ENCODE peak calls at places on chromosomes 13 and 19, in eight cellular contexts. Z, Y, B, O, V, J, K and H are unnamed samples.

GRCh38 chr13:47459512-47459911 is 541.6 kb downstream of the SUCLA2 start:
- DNase-seq in O (peak; percentile 17), B (no peak), Y (peak; percentile 43), K (no peak), J (no peak), Z (no peak), V (no peak), H (no peak)

GRCh38 chr19:3536429-3537100 is 2.4 kb upstream of the TEKTIP1 start:
- DNase-seq in Y (no peak), Z (no peak), J (peak; percentile 89), V (peak; percentile 78), K (no peak), B (no peak), O (no peak), H (no peak)

GRCh38 chr13:114032121-114032799 is 58.4 kb upstream of the C13orf46 start:
- DNase-seq in J (no peak), Y (peak; percentile 75), Z (no peak), K (no peak), O (peak; percentile 78), B (no peak), V (no peak), H (no peak)

GRCh38 chr19:41876847-41877489 is at the start of gene CD79A:
- DNase-seq in Y (no peak), J (no peak), Z (no peak), O (no peak), K (no peak), B (no peak), V (peak; percentile 23), H (no peak)

GRCh38 chr13:113547248-113547971 is 37.1 kb upstream of the TFDP1 start:
- DNase-seq in B (peak; percentile 20), Y (peak; percentile 39), V (no peak), Z (peak; percentile 35), O (peak; percentile 84), J (peak; percentile 17), K (no peak), H (peak; percentile 28)

GRCh38 chr19:18736415-18737336 is 53.2 kb downstream of the CRTC1 start:
- DNase-seq in B (peak; percentile 70), O (no peak), Y (no peak), Z (no peak), V (peak; percentile 56), J (peak; percentile 54), K (no peak), H (no peak)

GRCh38 chr19:16457195-16457953 is 14.4 kb downstream of the EPS15L1 start:
- DNase-seq in V (peak; percentile 76), Y (peak; percentile 26), B (no peak), K (no peak), Z (peak; percentile 45), J (peak; percentile 50), O (peak; percentile 61), H (no peak)

GRCh38 chr13:89846890-89847585 is 1500.4 kb upstream of the MIR17HG start:
- DNase-seq in Z (no peak), J (no peak), B (no peak), Y (peak; percentile 3), K (no peak), O (no peak), V (no peak), H (no peak)

GRCh38 chr13:51003642-51004041 is 94.1 kb downstream of the RNASEH2B start:
- DNase-seq in Y (no peak), K (no peak), O (no peak), B (no peak), Z (no peak), V (no peak), J (no peak), H (no peak)

GRCh38 chr19:18626906-18627305 is 9.9 kb upstream of the KLHL26 start:
- DNase-seq in V (no peak), J (no peak), K (no peak), Z (no peak), Y (no peak), O (no peak), B (no peak), H (no peak)

GRCh38 chr19:21581646-21582045 is 76.2 kb downstream of the ZNF429 start:
- DNase-seq in Z (no peak), O (no peak), Y (no peak), K (no peak), V (no peak), J (no peak), B (no peak), H (no peak)

GRCh38 chr19:13883665-13884064 is 6.7 kb downstream of the NANOS3 start:
- DNase-seq in V (no peak), Y (no peak), B (no peak), O (no peak), J (no peak), Z (no peak), K (no peak), H (no peak)

GRCh38 chr13:79270859-79271258 is 135.2 kb downstream of the RBM26 start:
- DNase-seq in O (no peak), Z (no peak), B (no peak), Y (no peak), J (no peak), V (no peak), K (no peak), H (no peak)

GRCh38 chr13:29713841-29714240 is 118.4 kb upstream of the SLC7A1 start:
- DNase-seq in J (no peak), K (no peak), O (no peak), Z (no peak), B (no peak), Y (peak; percentile 21), V (no peak), H (no peak)

GRCh38 chr13:52743988-52744387 is 4.4 kb upstream of the CNMD start:
- DNase-seq in Z (no peak), K (no peak), J (no peak), O (no peak), Y (no peak), B (no peak), V (no peak), H (no peak)

GRCh38 chr13:43258771-43259170 is 235.4 kb downstream of the DNAJC15 start:
- DNase-seq in K (no peak), V (no peak), Z (no peak), Y (no peak), B (no peak), J (no peak), O (no peak), H (no peak)

GRCh38 chr13:33270906-33271538 is 14.5 kb downstream of the STARD13 start:
- DNase-seq in V (no peak), K (no peak), O (no peak), Z (no peak), J (no peak), B (no peak), Y (peak; percentile 49), H (no peak)

GRCh38 chr19:7297742-7298141 is 3.5 kb upstream of the INSR start:
- DNase-seq in Y (no peak), Z (no peak), O (no peak), K (no peak), J (no peak), V (no peak), B (no peak), H (no peak)

GRCh38 chr13:113611996-113612395 is 27.4 kb downstream of the TFDP1 start:
- DNase-seq in J (no peak), B (no peak), O (no peak), V (no peak), Z (no peak), K (no peak), Y (no peak), H (no peak)

GRCh38 chr13:113034451-113035208 is 65.6 kb downstream of the MCF2L start:
- DNase-seq in Z (no peak), J (peak; percentile 70), Y (peak; percentile 56), V (no peak), B (no peak), K (no peak), O (peak; percentile 36), H (no peak)

GRCh38 chr19:46697142-46697960 is 19.6 kb downstream of the PRKD2 start:
- DNase-seq in Z (peak; percentile 85), B (no peak), O (peak; percentile 56), K (no peak), V (peak; percentile 94), J (peak; percentile 91), Y (peak; percentile 49), H (peak; percentile 71)

GRCh38 chr13:31174018-31174417 is 12.3 kb upstream of the HSPH1 start:
- DNase-seq in V (no peak), Y (peak; percentile 77), B (no peak), J (no peak), Z (no peak), K (no peak), O (peak; percentile 33), H (no peak)

GRCh38 chr19:49875801-49876421 is 1.2 kb downstream of the AKT1S1 start:
- DNase-seq in J (peak; percentile 76), O (no peak), Z (peak; percentile 78), V (peak; percentile 87), K (no peak), B (no peak), Y (peak; percentile 29), H (no peak)

GRCh38 chr13:109159650-109160309 is 530.4 kb downstream of the MYO16 start:
- DNase-seq in O (no peak), V (no peak), K (no peak), Z (no peak), Y (no peak), J (no peak), B (no peak), H (no peak)
- H3K4me3 ChIP-seq in O (no peak overlapping the region), V (no peak overlapping the region), K (no peak overlapping the region), Z (no peak overlapping the region), Y (no peak overlapping the region), J (no peak overlapping the region), B (no peak overlapping the region), H (no peak overlapping the region)

DNA sequence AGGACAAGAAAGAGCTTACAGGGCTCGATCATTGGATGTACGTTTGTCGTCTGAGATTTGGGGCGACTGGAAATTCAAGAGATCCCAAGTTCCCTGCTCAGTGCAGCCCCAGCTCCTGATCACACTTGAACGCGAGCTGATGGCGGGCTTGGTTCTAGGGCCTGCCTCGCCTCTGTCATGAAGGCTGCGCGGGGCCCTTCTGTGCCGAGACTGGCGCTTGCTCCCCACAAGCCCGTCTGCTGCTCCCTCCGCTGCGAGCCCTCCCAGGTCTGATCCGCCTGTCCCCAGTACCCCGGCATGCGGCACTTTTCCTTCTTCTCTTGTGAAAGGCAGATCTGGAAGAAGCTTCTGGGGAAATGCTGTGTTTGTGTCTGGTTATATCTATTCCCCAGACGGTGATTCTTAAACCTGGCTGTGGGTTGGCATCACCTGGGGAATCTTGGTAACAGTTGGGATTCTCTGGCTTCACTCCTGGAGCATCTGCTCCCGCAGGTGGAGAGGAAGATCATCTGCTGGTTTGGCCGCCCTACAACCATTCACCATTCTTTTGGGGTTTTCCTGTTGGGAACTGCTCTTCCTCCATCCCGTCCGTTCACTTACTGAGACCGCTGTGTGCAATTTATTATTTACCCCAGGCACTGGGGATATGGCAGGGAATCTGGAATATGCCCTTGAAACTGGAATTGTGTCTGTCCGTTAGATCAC is 43.6 kb downstream of the SIPA1L3 start:
- DNase-seq in Y (no peak), Z (no peak), O (no peak), K (no peak), V (no peak), J (no peak), B (no peak), H (no peak)
- H3K4me3 ChIP-seq in Y (no peak overlapping the region), Z (no peak overlapping the region), O (no peak overlapping the region), K (no peak overlapping the region), V (no peak overlapping the region), J (no peak overlapping the region), B (no peak overlapping the region), H (no peak overlapping the region)

GRCh38 chr19:12636631-12637030 is 25.9 kb downstream of the ZNF791 start:
- DNase-seq in V (no peak), K (no peak), B (no peak), J (no peak), Y (no peak), O (no peak), Z (no peak), H (no peak)
- H3K4me3 ChIP-seq in V (no peak overlapping the region), K (no peak overlapping the region), B (no peak overlapping the region), J (no peak overlapping the region), Y (no peak overlapping the region), O (no peak overlapping the region), Z (no peak overlapping the region), H (no peak overlapping the region)

GRCh38 chr13:46350003-46350402 is 37.0 kb downstream of the RUBCNL start:
- DNase-seq in V (no peak), Z (no peak), B (no peak), Y (no peak), J (no peak), O (no peak), K (no peak), H (no peak)
- H3K4me3 ChIP-seq in V (no peak overlapping the region), Z (no peak overlapping the region), B (no peak overlapping the region), Y (no peak overlapping the region), J (no peak overlapping the region), O (no peak overlapping the region), K (no peak overlapping the region), H (no peak overlapping the region)